ENCODE peak calls at places on chromosomes 11 and 22, in five cellular contexts. F is H9, H is neuronal stem cell, Q is neural progenitor cell, V is A549. M is an unnamed sample.

GRCh38 chr11:72652871-72653615 is 21.2 kb downstream of the PDE2A start:
- DNase-seq in F (peak; percentile 92), H (peak; percentile 69), Q (peak; percentile 94), V (no peak), M (peak; percentile 38)

GRCh38 chr11:79400717-79401330 is 40.0 kb downstream of the TENM4 start:
- DNase-seq in F (peak; percentile 68), H (peak; percentile 17), Q (peak; percentile 65), V (peak; percentile 22), M (peak; percentile 10)

GRCh38 chr11:57321996-57322880 is 2.5 kb downstream of the TNKS1BP1 start:
- DNase-seq in F (peak; percentile 84), H (peak; percentile 59), Q (peak; percentile 88), V (peak; percentile 99), M (no peak)

GRCh38 chr11:130666781-130667251 is 218.4 kb downstream of the ADAMTS15 start:
- DNase-seq in F (no peak), H (no peak), Q (no peak), V (no peak), M (no peak)

GRCh38 chr11:69912161-69912910 is 93.1 kb upstream of the FGF3 start:
- DNase-seq in F (peak; percentile 24), H (no peak), Q (no peak), V (no peak), M (no peak)

GRCh38 chr22:45707605-45708004 is 36.0 kb downstream of the ATXN10 start:
- DNase-seq in F (no peak), H (no peak), Q (no peak), V (no peak), M (no peak)

GRCh38 chr11:131979364-131979763 is 608.9 kb downstream of the NTM start:
- DNase-seq in F (no peak), H (no peak), Q (no peak), V (no peak), M (no peak)

GRCh38 chr22:47804281-47804680 is 1041.8 kb downstream of the TBC1D22A start:
- DNase-seq in F (no peak), H (no peak), Q (no peak), V (no peak), M (no peak)

GRCh38 chr11:119085523-119085878 is 820 bp downstream of the HMBS start:
- DNase-seq in F (no peak), H (no peak), Q (peak; percentile 34), V (no peak), M (no peak)

GRCh38 chr11:113082501-113082900 is 121.3 kb downstream of the NCAM1 start:
- DNase-seq in F (no peak), H (no peak), Q (no peak), V (no peak), M (no peak)

GRCh38 chr22:39634530-39635399 is 64.2 kb downstream of the CACNA1I start:
- DNase-seq in F (no peak), H (no peak), Q (no peak), V (peak; percentile 78), M (no peak)

GRCh38 chr11:97620012-97620411 is 1230.2 kb downstream of the JRKL start:
- DNase-seq in F (no peak), H (no peak), Q (no peak), V (no peak), M (no peak)
- H3K9me3 ChIP-seq in F (peaks cover 5% of the 10 kb centered on the region), H (peaks cover 2% of the 10 kb centered on the region), Q (no peaks in the 10 kb centered on the region), V (no peaks in the 10 kb centered on the region), M (no peaks in the 10 kb centered on the region)

DNA sequence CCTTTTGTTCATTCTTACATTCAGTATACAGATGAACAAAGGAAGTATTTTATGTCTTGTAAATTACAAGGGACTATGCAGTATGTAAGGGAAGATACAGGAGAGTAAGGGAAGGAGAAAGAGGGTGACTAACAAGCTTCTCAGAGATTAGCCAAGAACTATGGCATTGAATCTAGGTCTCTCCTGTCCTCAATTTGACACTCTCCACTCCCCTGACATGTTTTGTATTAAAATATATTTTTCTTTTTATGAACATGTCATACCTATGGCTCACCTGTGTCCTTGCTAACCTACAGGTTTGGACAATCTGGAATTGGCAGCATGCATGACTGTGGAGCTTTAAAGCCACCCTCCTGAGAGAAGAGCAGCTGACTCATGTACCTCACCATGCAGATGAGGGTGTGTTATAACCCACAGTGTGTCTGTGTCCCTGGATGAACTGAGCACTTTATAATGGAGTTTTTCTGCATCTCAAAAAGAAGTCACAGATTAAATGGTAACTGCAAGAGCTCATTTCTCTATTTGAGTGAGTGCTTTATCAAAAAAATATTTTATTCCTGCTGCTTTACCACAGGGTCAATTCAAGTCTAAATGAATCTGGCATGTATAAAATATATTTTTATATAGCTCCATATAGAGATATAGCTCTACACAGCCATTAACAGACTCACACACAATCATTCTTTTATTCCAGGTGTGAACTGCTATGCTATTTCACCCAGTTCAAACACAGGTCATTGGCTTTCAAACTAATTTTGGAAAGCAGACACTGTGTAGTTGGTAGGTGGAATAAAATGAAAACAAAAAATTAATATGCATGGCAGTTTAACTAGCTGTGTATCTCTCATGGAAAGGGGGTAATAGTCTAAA is 63.3 kb downstream of the MAML2 start:
- DNase-seq in F (no peak), H (no peak), Q (no peak), V (no peak), M (no peak)
- H3K4me2 ChIP-seq in F (no peak overlapping the region), H (no peak overlapping the region), Q (no peak overlapping the region), V (peak overlapping the region; percentile 55), M (no peak overlapping the region)

GRCh38 chr11:94694309-94695060 is 73.7 kb upstream of the AMOTL1 start:
- DNase-seq in F (no peak), H (no peak), Q (no peak), V (no peak), M (no peak)
- H3K27ac ChIP-seq in F (no peak overlapping the region), H (no peak overlapping the region), Q (no peak overlapping the region), V (no peak overlapping the region), M (no peak overlapping the region)

GRCh38 chr22:49575703-49576081 is 252.0 kb downstream of the BRD1 start:
- DNase-seq in F (peak; percentile 20), H (no peak), Q (no peak), V (no peak), M (no peak)
- H3K9me3 ChIP-seq in F (no peaks in the 10 kb centered on the region), H (peaks cover 6% of the 10 kb centered on the region), Q (no peaks in the 10 kb centered on the region), V (no peaks in the 10 kb centered on the region), M (peaks cover 6% of the 10 kb centered on the region)

GRCh38 chr11:129637983-129638776 is 177.5 kb upstream of the TMEM45B start:
- DNase-seq in F (no peak), H (no peak), Q (no peak), V (no peak), M (no peak)

GRCh38 chr11:129637473-129637872 is 178.2 kb upstream of the TMEM45B start:
- DNase-seq in F (no peak), H (no peak), Q (no peak), V (no peak), M (no peak)

GRCh38 chr11:129639300-129639699 is 176.3 kb upstream of the TMEM45B start:
- DNase-seq in F (no peak), H (no peak), Q (no peak), V (peak; percentile 28), M (no peak)

GRCh38 chr11:129640671-129641070 is 175.0 kb upstream of the TMEM45B start:
- DNase-seq in F (no peak), H (no peak), Q (no peak), V (no peak), M (no peak)

GRCh38 chr11:129636926-129637325 is 178.7 kb upstream of the TMEM45B start:
- DNase-seq in F (no peak), H (no peak), Q (no peak), V (no peak), M (no peak)
- H3K4me2 ChIP-seq in F (no peak overlapping the region), H (no peak overlapping the region), Q (no peak overlapping the region), V (no peak overlapping the region), M (no peak overlapping the region)

DNA sequence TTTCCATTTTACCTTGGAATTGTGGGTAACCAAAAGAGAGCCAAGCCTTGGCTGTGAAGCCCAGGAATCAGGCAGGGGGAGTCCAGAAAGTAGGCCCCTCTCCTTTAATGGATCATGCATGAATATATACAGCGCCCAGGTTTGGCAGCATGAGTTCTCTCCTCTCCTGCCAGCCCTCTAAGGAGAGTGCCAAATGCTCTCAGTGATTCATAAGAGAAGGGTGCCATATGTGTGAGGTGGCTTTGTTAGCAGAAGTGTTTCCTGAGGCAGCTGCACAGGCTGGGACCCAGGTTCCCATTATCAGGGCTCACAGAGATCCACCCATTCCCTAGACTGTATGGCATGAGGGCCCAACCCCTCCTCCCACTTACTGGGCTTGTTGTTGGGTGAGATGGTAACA is 52.3 kb upstream of the SCUBE2 start:
- DNase-seq in F (no peak), H (no peak), Q (no peak), V (no peak), M (no peak)
- H3K27ac ChIP-seq in F (no peak overlapping the region), H (no peak overlapping the region), Q (no peak overlapping the region), V (no peak overlapping the region), M (no peak overlapping the region)

DNA sequence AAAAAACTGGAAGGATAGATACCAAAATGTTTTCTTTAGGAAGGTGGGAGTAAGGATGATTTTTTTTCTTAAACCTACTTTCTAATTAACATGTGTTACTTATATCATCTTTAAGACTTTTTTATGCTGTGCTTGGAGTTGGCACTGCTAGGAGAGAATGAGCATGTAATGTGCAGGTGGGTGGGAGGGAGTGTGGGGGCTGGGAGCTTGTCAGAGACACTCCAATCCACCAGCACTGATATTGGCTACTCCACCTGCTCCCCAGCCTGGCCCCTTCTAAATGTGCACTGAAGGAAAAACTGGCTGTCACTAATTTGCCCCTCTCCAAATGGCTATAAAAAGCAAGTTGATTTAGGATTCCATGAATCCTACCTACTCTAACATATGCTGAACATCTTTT is 44.4 kb upstream of the BMAL1 start:
- DNase-seq in F (no peak), H (no peak), Q (no peak), V (no peak), M (no peak)
- H3K9me3 ChIP-seq in F (no peaks in the 10 kb centered on the region), H (no peaks in the 10 kb centered on the region), Q (no peaks in the 10 kb centered on the region), V (peaks cover 10% of the 10 kb centered on the region), M (peaks cover 3% of the 10 kb centered on the region)

GRCh38 chr11:43311791-43312607 is at the start of gene API5:
- DNase-seq in F (peak; percentile 96), H (peak; percentile 90), Q (peak; percentile 97), V (peak; percentile 64), M (peak; percentile 95)

GRCh38 chr11:43316451-43316850 is 4.7 kb downstream of the API5 start:
- DNase-seq in F (no peak), H (no peak), Q (no peak), V (no peak), M (peak; percentile 62)

GRCh38 chr11:43315966-43316365 is 4.2 kb downstream of the API5 start:
- DNase-seq in F (no peak), H (no peak), Q (no peak), V (no peak), M (no peak)
- H3K4me2 ChIP-seq in F (no peak overlapping the region), H (no peak overlapping the region), Q (no peak overlapping the region), V (no peak overlapping the region), M (no peak overlapping the region)

GRCh38 chr11:88390254-88390653 is 52.7 kb upstream of the CTSC start:
- DNase-seq in F (no peak), H (no peak), Q (no peak), V (no peak), M (no peak)

GRCh38 chr11:88383446-88383845 is 45.9 kb upstream of the CTSC start:
- DNase-seq in F (no peak), H (no peak), Q (no peak), V (no peak), M (no peak)

GRCh38 chr11:88384004-88384677 is 46.6 kb upstream of the CTSC start:
- DNase-seq in F (no peak), H (no peak), Q (no peak), V (peak; percentile 46), M (no peak)

DNA sequence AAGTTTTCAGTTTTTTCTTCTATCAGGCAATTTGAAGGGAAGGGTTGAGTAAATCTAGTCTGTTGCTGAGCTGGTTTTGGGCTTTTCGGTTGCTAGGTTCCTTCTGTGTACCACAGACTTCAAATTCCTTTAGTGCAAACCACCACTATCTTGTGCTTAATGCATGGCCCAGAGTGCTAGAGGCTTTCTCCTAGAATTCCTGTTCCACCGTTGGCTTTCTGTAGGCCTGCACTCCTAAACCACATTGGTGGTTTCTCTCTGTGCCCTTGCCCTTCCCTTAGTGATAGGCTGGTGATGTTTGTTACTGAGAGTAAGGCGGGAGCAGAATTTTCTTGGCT is 47.1 kb upstream of the CTSC start:
- DNase-seq in F (no peak), H (no peak), Q (peak; percentile 12), V (no peak), M (no peak)
- H3K27ac ChIP-seq in F (no peak overlapping the region), H (no peak overlapping the region), Q (no peak overlapping the region), V (peak overlapping the region; percentile 76), M (no peak overlapping the region)